ENCODE peak calls at places on chromosomes 3 and 15, in four cellular contexts. O is iPS DF 19.7; Q is NCI-H2081; X is activated CD8-positive, alpha-beta T cell treated with anti-CD3 and anti-CD28 coated beads for 36 hours. A is an unnamed sample.

GRCh38 chr15:73346735-73347312 is 21.9 kb downstream of the HCN4 start:
- DNase-seq in O (no peak), Q (no peak), X (peak), A (no peak)

GRCh38 chr3:30643763-30644462 is 37.5 kb downstream of the TGFBR2 start:
- DNase-seq in O (no peak), Q (no peak), X (peak), A (no peak)

GRCh38 chr3:34533468-34533867 is 735.0 kb downstream of the PDCD6IP start:
- DNase-seq in O (no peak), Q (no peak), X (no peak), A (no peak)

GRCh38 chr15:39966521-39966920 is 32.6 kb downstream of the EIF2AK4 start:
- DNase-seq in O (no peak), Q (no peak), X (no peak), A (no peak)

GRCh38 chr15:64854526-64854925 is 12.8 kb downstream of the PLEKHO2 start:
- DNase-seq in O (no peak), Q (no peak), X (no peak), A (no peak)

GRCh38 chr15:77030928-77031375 is 36.0 kb downstream of the PSTPIP1 start:
- DNase-seq in O (no peak), Q (no peak), X (no peak), A (no peak)

GRCh38 chr3:178083906-178084823 is 452.1 kb upstream of the KCNMB2 start:
- DNase-seq in O (no peak), Q (peak), X (no peak), A (no peak)

GRCh38 chr3:143171141-143171651 is 51.6 kb downstream of the CHST2 start:
- DNase-seq in O (no peak), Q (no peak), X (peak), A (no peak)

GRCh38 chr3:186123012-186123411 is 14.1 kb upstream of the ETV5 start:
- DNase-seq in O (no peak), Q (no peak), X (no peak), A (no peak)

GRCh38 chr3:114274929-114275328 is 18.9 kb upstream of the TIGIT start:
- DNase-seq in O (no peak), Q (no peak), X (no peak), A (no peak)

GRCh38 chr15:92400980-92401787 is 7.5 kb downstream of the ST8SIA2 start:
- DNase-seq in O (no peak), Q (no peak), X (no peak), A (no peak)

GRCh38 chr3:19632099-19633074 is 301.6 kb downstream of the EFHB start:
- DNase-seq in O (no peak), Q (no peak), X (no peak), A (no peak)

GRCh38 chr15:44738340-44738984 is 2.1 kb downstream of the TRIM69 start:
- DNase-seq in O (no peak), Q (peak), X (no peak), A (no peak)

GRCh38 chr15:74616020-74616939 is 644 bp downstream of the CLK3 start:
- DNase-seq in O (no peak), Q (peak), X (peak), A (no peak)

GRCh38 chr15:64050281-64051092 is 4.2 kb upstream of the DAPK2 start:
- DNase-seq in O (no peak), Q (peak), X (no peak), A (no peak)

GRCh38 chr3:147680820-147681488 is 271.8 kb downstream of the ZIC1 start:
- DNase-seq in O (no peak), Q (no peak), X (no peak), A (no peak)